ENCODE peak calls at places on chromosomes 16 and 17, in six cellular contexts. U is mesenteric fat pad, X is fibroblast of pulmonary artery, C is AG08396, Z is retina, S is GM23338. A is an unnamed sample.

GRCh38 chr16:72561-73537 is at the start of gene RHBDF1:
- DNase-seq in S (peak; percentile 83), C (peak; percentile 92), Z (peak; percentile 54), X (peak; percentile 54), U (no peak), A (peak; percentile 89)

GRCh38 chr17:5413682-5414081 is 5.8 kb downstream of the NUP88 start:
- DNase-seq in Z (no peak), U (no peak), C (peak; percentile 36), X (peak; percentile 80), S (no peak), A (no peak)

GRCh38 chr17:18321309-18321708 is 6.2 kb downstream of the SMCR8 start:
- DNase-seq in U (no peak), X (peak; percentile 14), C (no peak), S (peak; percentile 66), Z (no peak), A (no peak)

GRCh38 chr16:48963901-48964615 is 317.6 kb downstream of the CBLN1 start:
- DNase-seq in C (peak; percentile 77), U (no peak), Z (no peak), X (peak; percentile 21), S (no peak), A (peak; percentile 41)

GRCh38 chr17:82518826-82519810 is at the start of gene FOXK2:
- DNase-seq in C (peak; percentile 100), X (peak; percentile 96), U (peak; percentile 96), S (peak; percentile 93), Z (peak; percentile 90), A (peak; percentile 99)

GRCh38 chr17:31596382-31597323 is 205.2 kb downstream of the RAB11FIP4 start:
- DNase-seq in X (peak; percentile 96), S (peak; percentile 32), U (peak; percentile 87), Z (peak; percentile 38), C (peak; percentile 93), A (peak; percentile 99)

GRCh38 chr16:27426423-27427408 is 24.7 kb downstream of the IL21R start:
- DNase-seq in S (peak; percentile 49), U (peak; percentile 83), C (peak; percentile 89), X (peak; percentile 86), Z (no peak), A (peak; percentile 87)

GRCh38 chr17:57739402-57740224 is 5.5 kb downstream of the CCDC182 start:
- DNase-seq in Z (peak; percentile 55), U (no peak), X (peak; percentile 11), S (peak; percentile 77), C (no peak), A (no peak)

GRCh38 chr17:42527932-42528331 is 8.1 kb upstream of the NAGLU start:
- DNase-seq in S (no peak), U (no peak), X (no peak), C (no peak), Z (no peak), A (no peak)